ENCODE peak calls at places on chromosomes 12 and 14, in four cellular contexts. O is K562, Q is HepG2, I is GM12878. A is an unnamed sample.

GRCh38 chr14:98893675-98894074 is 378.3 kb downstream of the BCL11B start:
- DNase-seq in O (no peak), Q (no peak), I (no peak), A (no peak)

GRCh38 chr12:108667349-108667748 is 33.7 kb upstream of the SELPLG start:
- DNase-seq in O (no peak), Q (peak; percentile 12), I (no peak), A (no peak)

GRCh38 chr14:68726093-68726695 is 66.7 kb downstream of the ZFP36L1 start:
- DNase-seq in O (no peak), Q (no peak), I (no peak), A (no peak)

GRCh38 chr12:26238341-26239126 is 43.2 kb downstream of the SSPN start:
- DNase-seq in O (no peak), Q (no peak), I (no peak), A (no peak)

GRCh38 chr14:37252434-37252833 is 54.7 kb downstream of the MIPOL1 start:
- DNase-seq in O (no peak), Q (no peak), I (no peak), A (no peak)

GRCh38 chr12:71710276-71711125 is 24.6 kb downstream of the TMEM19 start:
- DNase-seq in O (no peak), Q (peak; percentile 34), I (no peak), A (no peak)

GRCh38 chr14:102777711-102778615 is 714 bp downstream of the TRAF3 start:
- DNase-seq in O (peak; percentile 73), Q (no peak), I (no peak), A (no peak)

GRCh38 chr12:132631357-132632065 is 12.9 kb downstream of the P2RX2 start:
- DNase-seq in O (no peak), Q (no peak), I (no peak), A (no peak)

GRCh38 chr14:68516235-68516634 is 276.6 kb downstream of the ZFP36L1 start:
- DNase-seq in O (no peak), Q (no peak), I (no peak), A (no peak)

GRCh38 chr12:41053046-41053445 is 135.1 kb upstream of the PDZRN4 start:
- DNase-seq in O (no peak), Q (no peak), I (no peak), A (no peak)

GRCh38 chr12:15910864-15911696 is at the start of gene DERA:
- DNase-seq in O (peak; percentile 53), Q (peak; percentile 52), I (no peak), A (peak; percentile 38)

DNA sequence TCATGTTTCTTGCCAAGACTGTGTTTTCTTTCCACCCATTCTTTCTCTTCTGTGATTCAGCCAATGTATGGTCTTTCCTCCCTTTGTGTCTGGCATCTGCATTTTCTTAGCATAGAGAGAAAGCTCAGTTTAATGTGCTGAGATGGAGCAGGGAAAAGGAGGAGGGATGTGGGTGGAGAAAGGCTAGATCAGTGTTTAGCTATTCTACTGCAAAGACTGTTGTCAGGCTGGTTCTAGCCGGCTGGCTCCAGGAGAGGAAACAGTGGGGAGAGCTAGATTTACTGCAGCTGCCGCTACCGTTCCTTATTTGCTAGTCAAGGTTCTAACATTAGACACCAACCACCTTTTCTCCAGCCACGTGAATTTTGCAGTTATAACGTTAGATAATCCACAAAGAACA is 5.2 kb upstream of the RIMKLB start:
- DNase-seq in O (no peak), Q (no peak), I (no peak), A (peak; percentile 46)
- TF ChIP-seq USF2 in O (no peak), Q (no peak), I (no peak), A (no peak)

DNA sequence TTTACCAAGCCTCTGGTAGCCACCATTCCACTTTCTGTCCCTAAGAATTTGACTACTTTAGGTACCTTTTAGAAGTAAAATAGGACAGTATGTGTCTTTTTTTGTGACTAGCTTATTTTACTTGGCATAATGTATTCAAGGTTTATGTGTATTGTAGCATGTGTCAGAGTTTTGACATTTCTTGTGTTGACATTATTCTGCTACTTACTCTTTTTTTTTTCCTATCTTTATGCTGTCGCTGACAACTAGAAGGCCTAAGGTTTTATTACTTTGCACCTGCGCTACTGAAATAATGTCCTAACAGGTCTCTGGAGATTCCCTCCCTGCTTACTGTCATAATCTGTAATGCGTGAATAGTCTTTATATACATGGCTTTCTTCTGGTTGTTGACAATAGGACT is 43.0 kb downstream of the PDE3A start:
- DNase-seq in O (no peak), Q (no peak), I (no peak), A (no peak)
- TF ChIP-seq SP1 in O (no peak), Q (no peak), I (no peak), A (no peak)

GRCh38 chr14:76792422-76792821 is 20.3 kb downstream of the ANGEL1 start:
- DNase-seq in O (no peak), Q (no peak), I (no peak), A (no peak)
- TF ChIP-seq CBX5 in O (no peak), Q (no peak), I (no peak), A (no peak)

GRCh38 chr14:75293920-75294648 is 15.5 kb downstream of the FOS start:
- DNase-seq in O (peak; percentile 95), Q (peak; percentile 91), I (no peak), A (peak; percentile 94)

GRCh38 chr14:75295491-75296338 is 17.1 kb downstream of the FOS start:
- DNase-seq in O (peak; percentile 52), Q (no peak), I (no peak), A (peak; percentile 92)

GRCh38 chr14:75292886-75293285 is 14.3 kb downstream of the FOS start:
- DNase-seq in O (no peak), Q (no peak), I (no peak), A (no peak)

GRCh38 chr14:75294649-75295033 is 16.0 kb downstream of the FOS start:
- DNase-seq in O (peak; percentile 25), Q (no peak), I (no peak), A (no peak)

DNA sequence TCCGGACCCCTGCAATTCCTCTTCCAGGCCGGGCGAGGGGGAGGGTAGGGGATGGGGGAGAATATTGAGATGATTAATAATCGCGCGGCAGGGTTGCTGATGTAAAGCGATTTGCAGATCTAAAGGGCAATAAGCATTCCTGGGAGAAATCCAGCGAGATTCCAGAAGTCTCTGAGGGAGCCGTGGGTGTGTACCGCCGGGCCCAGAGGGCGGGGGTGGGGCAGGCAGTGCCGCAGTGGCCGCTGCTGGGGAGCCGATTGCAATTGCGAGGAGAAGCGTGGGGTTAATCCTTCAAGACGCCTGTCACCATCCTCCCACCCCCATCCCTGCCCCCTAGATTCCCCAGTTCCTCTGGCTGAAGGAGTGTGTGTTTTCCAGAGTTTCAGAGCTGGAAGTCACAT is 16.4 kb downstream of the FOS start:
- DNase-seq in O (peak; percentile 65), Q (no peak), I (no peak), A (peak; percentile 65)
- TF ChIP-seq USF2 in O (no peak), Q (no peak), I (no peak), A (no peak)

DNA sequence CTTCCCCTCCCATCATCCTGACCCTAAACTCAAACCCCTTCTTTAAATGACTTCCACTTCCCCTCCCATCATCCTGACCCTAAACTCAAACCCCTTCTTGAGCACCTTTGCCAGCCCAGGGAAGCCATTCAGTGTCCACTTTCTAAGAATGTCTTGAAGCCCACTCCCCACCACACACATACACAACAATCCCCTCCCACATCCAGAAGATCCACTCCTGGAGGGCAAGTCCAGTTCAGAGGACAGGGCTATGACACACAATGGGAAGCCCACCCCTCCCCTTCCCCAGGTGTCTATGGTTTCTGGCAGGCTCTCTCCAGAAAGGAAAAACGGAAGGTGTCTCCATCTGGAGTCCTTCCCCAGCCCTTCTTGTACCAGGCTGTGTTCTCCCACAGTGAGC is 117.1 kb downstream of the KCNA5 start:
- DNase-seq in O (no peak), Q (no peak), I (no peak), A (no peak)
- TF ChIP-seq SP1 in O (no peak), Q (no peak), I (no peak), A (no peak)

GRCh38 chr12:94262228-94263010 is 114.0 kb downstream of the PLXNC1 start:
- DNase-seq in O (peak; percentile 17), Q (no peak), I (no peak), A (no peak)
- TF ChIP-seq CBX5 in O (no peak), Q (no peak), I (no peak), A (no peak)